ENCODE peak calls at places on chromosomes 16 and 17, in four cellular contexts. One of them, this sample, is unnamed. For H3K27me3, the result is how much of the 10 kb centered on the place peaks cover.

GRCh38 chr16:84735846-84736586 is 36.2 kb downstream of the USP10 start:
- DNase-seq in suprapubic skin: no peak
- DNase-seq in PC-9: peak
- DNase-seq in uterus: no peak
- DNase-seq in this sample: no peak

GRCh38 chr17:1146551-1147265 is 33.1 kb downstream of the ABR start:
- DNase-seq in suprapubic skin: no peak
- DNase-seq in PC-9: no peak
- DNase-seq in uterus: no peak
- DNase-seq in this sample: no peak

GRCh38 chr16:29972500-29972899 is 1.2 kb upstream of the TAOK2 start:
- DNase-seq in suprapubic skin: no peak
- DNase-seq in PC-9: no peak
- DNase-seq in uterus: no peak
- DNase-seq in this sample: no peak

GRCh38 chr17:8846768-8847211 is 20.7 kb downstream of the PIK3R6 start:
- DNase-seq in suprapubic skin: no peak
- DNase-seq in PC-9: no peak
- DNase-seq in uterus: no peak
- DNase-seq in this sample: peak

GRCh38 chr16:19513377-19514053 is 8.4 kb downstream of the GDE1 start:
- DNase-seq in suprapubic skin: no peak
- DNase-seq in PC-9: peak
- DNase-seq in uterus: no peak
- DNase-seq in this sample: no peak

GRCh38 chr17:16214190-16215001 is 938 bp downstream of the NCOR1 start:
- DNase-seq in suprapubic skin: no peak
- DNase-seq in PC-9: no peak
- DNase-seq in uterus: no peak
- DNase-seq in this sample: no peak

GRCh38 chr17:19460695-19461094 is 49.7 kb downstream of the RNF112 start:
- DNase-seq in suprapubic skin: no peak
- DNase-seq in PC-9: no peak
- DNase-seq in uterus: peak
- DNase-seq in this sample: no peak

GRCh38 chr17:67680445-67681224 is 37.1 kb upstream of the NOL11 start:
- DNase-seq in suprapubic skin: no peak
- DNase-seq in PC-9: no peak
- DNase-seq in uterus: no peak
- DNase-seq in this sample: no peak

GRCh38 chr17:33284022-33284421 is 9.1 kb downstream of the ASIC2 start:
- DNase-seq in suprapubic skin: no peak
- DNase-seq in PC-9: peak
- DNase-seq in uterus: peak
- DNase-seq in this sample: no peak

GRCh38 chr16:50279142-50279865 is 13.0 kb downstream of the ADCY7 start:
- DNase-seq in suprapubic skin: peak
- DNase-seq in PC-9: no peak
- DNase-seq in uterus: no peak
- DNase-seq in this sample: no peak

GRCh38 chr16:68257251-68257905 is 6.9 kb upstream of the SLC7A6 start:
- DNase-seq in suprapubic skin: no peak
- DNase-seq in PC-9: peak
- DNase-seq in uterus: no peak
- DNase-seq in this sample: peak

GRCh38 chr17:55607736-55608341 is 96.6 kb upstream of the SMIM36 start:
- DNase-seq in suprapubic skin: peak
- DNase-seq in PC-9: peak
- DNase-seq in uterus: peak
- DNase-seq in this sample: no peak

GRCh38 chr16:48558269-48558915 is 51.6 kb downstream of the N4BP1 start:
- DNase-seq in suprapubic skin: no peak
- DNase-seq in PC-9: no peak
- DNase-seq in uterus: no peak
- DNase-seq in this sample: no peak

GRCh38 chr17:83173180-83173996 is 94.0 kb downstream of the METRNL start:
- DNase-seq in suprapubic skin: no peak
- DNase-seq in PC-9: no peak
- DNase-seq in uterus: no peak
- DNase-seq in this sample: no peak

GRCh38 chr17:82231562-82232321 is 2.9 kb downstream of the SLC16A3 start:
- DNase-seq in suprapubic skin: peak
- DNase-seq in PC-9: peak
- DNase-seq in uterus: peak
- DNase-seq in this sample: peak

GRCh38 chr16:88763502-88764053 is 21.4 kb downstream of the PIEZO1 start:
- DNase-seq in suprapubic skin: no peak
- DNase-seq in PC-9: peak
- DNase-seq in uterus: no peak
- DNase-seq in this sample: peak

GRCh38 chr16:15714393-15715172 is 64.5 kb downstream of the NDE1 start:
- DNase-seq in suprapubic skin: no peak
- DNase-seq in PC-9: no peak
- DNase-seq in uterus: no peak
- DNase-seq in this sample: no peak

GRCh38 chr17:82702161-82702932 is 3.8 kb upstream of the RAB40B start:
- DNase-seq in suprapubic skin: peak
- DNase-seq in PC-9: no peak
- DNase-seq in uterus: no peak
- DNase-seq in this sample: no peak

GRCh38 chr16:53053967-53054669 is 673 bp upstream of the CHD9 start:
- DNase-seq in suprapubic skin: no peak
- DNase-seq in PC-9: no peak
- DNase-seq in uterus: peak
- DNase-seq in this sample: peak

GRCh38 chr17:51610834-51611233 is 350.5 kb downstream of the UTP18 start:
- DNase-seq in suprapubic skin: no peak
- DNase-seq in PC-9: no peak
- DNase-seq in uterus: no peak
- DNase-seq in this sample: no peak

GRCh38 chr16:51982715-51983680 is 563.9 kb downstream of the TOX3 start:
- DNase-seq in suprapubic skin: no peak
- DNase-seq in PC-9: no peak
- DNase-seq in uterus: peak
- DNase-seq in this sample: peak

GRCh38 chr16:52863000-52863399 is 189.7 kb downstream of the CHD9NB start:
- DNase-seq in suprapubic skin: no peak
- DNase-seq in PC-9: no peak
- DNase-seq in uterus: no peak
- DNase-seq in this sample: no peak

GRCh38 chr17:6666077-6666521 is 14.5 kb downstream of the C17orf100 start:
- DNase-seq in suprapubic skin: peak
- DNase-seq in PC-9: peak
- DNase-seq in uterus: peak
- DNase-seq in this sample: peak

GRCh38 chr17:6648181-6648580 is 3.2 kb downstream of the MED31 start:
- DNase-seq in suprapubic skin: no peak
- DNase-seq in PC-9: no peak
- DNase-seq in uterus: no peak
- DNase-seq in this sample: no peak

GRCh38 chr16:8645831-8646230 is 24.3 kb downstream of the METTL22 start:
- DNase-seq in suprapubic skin: no peak
- DNase-seq in PC-9: no peak
- DNase-seq in uterus: no peak
- DNase-seq in this sample: no peak

GRCh38 chr16:88726981-88727380 is 20.7 kb downstream of the CTU2 start:
- DNase-seq in suprapubic skin: no peak
- DNase-seq in PC-9: no peak
- DNase-seq in uterus: no peak
- DNase-seq in this sample: no peak

DNA sequence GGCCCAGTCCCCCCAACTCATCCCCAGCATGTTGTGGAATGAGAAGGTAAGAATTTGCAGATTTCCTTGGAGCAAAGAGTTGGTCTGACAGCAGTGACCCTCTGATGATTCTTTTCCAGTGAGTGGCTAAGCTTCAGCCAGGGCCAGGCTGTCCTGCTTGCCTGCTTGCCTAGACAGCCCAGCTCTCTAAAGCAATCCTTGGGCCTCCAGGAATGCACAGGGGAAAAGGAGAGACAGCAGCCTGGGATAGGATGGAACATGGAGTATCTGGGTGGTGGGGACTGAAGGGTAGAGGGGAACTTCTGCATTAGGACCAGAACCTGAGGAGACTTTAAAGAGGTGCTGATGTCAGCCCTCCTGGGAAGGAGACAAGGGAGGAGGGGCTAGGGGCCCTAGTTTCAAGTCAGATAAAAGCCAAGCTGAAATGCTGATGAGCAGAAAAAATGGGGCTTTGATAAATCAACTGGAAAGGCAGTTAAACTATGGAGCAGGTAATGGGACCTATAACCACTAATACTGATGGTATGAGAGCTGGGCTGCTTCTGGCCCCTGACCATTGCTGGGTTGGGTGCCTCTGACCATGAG is 1.8 kb downstream of the HOXB7 start:
- DNase-seq in suprapubic skin: no peak
- DNase-seq in PC-9: no peak
- DNase-seq in uterus: no peak
- DNase-seq in this sample: no peak
- H3K27me3 ChIP-seq in suprapubic skin: under half
- H3K27me3 ChIP-seq in PC-9: under half
- H3K27me3 ChIP-seq in uterus: under half
- H3K27me3 ChIP-seq in this sample: under half

GRCh38 chr16:824194-824593 is 23.7 kb upstream of the GNG13 start:
- DNase-seq in suprapubic skin: no peak
- DNase-seq in PC-9: no peak
- DNase-seq in uterus: no peak
- DNase-seq in this sample: no peak

GRCh38 chr16:827513-827912 is 27.0 kb upstream of the GNG13 start:
- DNase-seq in suprapubic skin: no peak
- DNase-seq in PC-9: no peak
- DNase-seq in uterus: no peak
- DNase-seq in this sample: no peak

GRCh38 chr16:822909-823297 is 22.4 kb upstream of the GNG13 start:
- DNase-seq in suprapubic skin: no peak
- DNase-seq in PC-9: no peak
- DNase-seq in uterus: no peak
- DNase-seq in this sample: no peak

GRCh38 chr16:824601-825000 is 24.1 kb upstream of the GNG13 start:
- DNase-seq in suprapubic skin: no peak
- DNase-seq in PC-9: no peak
- DNase-seq in uterus: no peak
- DNase-seq in this sample: no peak

GRCh38 chr16:825298-826061 is 24.9 kb upstream of the GNG13 start:
- DNase-seq in suprapubic skin: no peak
- DNase-seq in PC-9: no peak
- DNase-seq in uterus: no peak
- DNase-seq in this sample: no peak
- H3K27me3 ChIP-seq in suprapubic skin: under half
- H3K27me3 ChIP-seq in PC-9: half or more
- H3K27me3 ChIP-seq in uterus: under half
- H3K27me3 ChIP-seq in this sample: under half

GRCh38 chr17:80295559-80295958 is 34.9 kb downstream of the RNF213 start:
- DNase-seq in suprapubic skin: no peak
- DNase-seq in PC-9: no peak
- DNase-seq in uterus: no peak
- DNase-seq in this sample: no peak

GRCh38 chr17:80296221-80296620 is 35.6 kb downstream of the RNF213 start:
- DNase-seq in suprapubic skin: no peak
- DNase-seq in PC-9: no peak
- DNase-seq in uterus: no peak
- DNase-seq in this sample: no peak

GRCh38 chr17:80294653-80295052 is 34.0 kb downstream of the RNF213 start:
- DNase-seq in suprapubic skin: no peak
- DNase-seq in PC-9: no peak
- DNase-seq in uterus: no peak
- DNase-seq in this sample: no peak

GRCh38 chr17:80295146-80295545 is 34.5 kb downstream of the RNF213 start:
- DNase-seq in suprapubic skin: no peak
- DNase-seq in PC-9: no peak
- DNase-seq in uterus: no peak
- DNase-seq in this sample: no peak

DNA sequence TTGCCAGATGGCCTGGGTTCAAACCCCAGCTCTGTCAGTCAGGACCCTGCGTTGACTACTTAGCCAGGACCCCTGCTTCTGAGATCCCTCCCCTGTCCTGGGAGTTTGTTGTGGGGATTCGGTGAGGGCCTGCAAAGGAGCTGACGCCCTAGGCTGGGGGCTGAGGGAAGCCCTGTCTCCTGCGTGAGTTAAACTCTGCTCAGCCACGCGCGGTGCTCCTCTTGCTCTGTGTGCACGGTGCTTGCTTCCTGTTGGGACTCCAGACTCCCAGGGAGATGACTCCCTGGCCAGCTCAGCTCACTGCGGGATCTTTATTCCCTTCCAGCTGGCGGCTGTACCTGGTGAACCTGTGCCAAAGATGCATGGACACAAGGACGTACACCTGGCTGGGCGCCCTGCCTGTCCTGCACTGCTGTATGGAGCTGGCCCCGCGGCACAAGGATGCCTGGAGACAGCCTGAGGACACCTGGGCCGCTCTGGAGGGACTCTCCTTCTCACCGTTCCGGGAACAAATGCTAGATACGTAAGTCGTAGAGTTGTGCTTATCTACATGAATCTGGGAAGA is 37.4 kb downstream of the RNF213 start:
- DNase-seq in suprapubic skin: no peak
- DNase-seq in PC-9: no peak
- DNase-seq in uterus: no peak
- DNase-seq in this sample: no peak
- H3K27me3 ChIP-seq in suprapubic skin: under half
- H3K27me3 ChIP-seq in PC-9: under half
- H3K27me3 ChIP-seq in uterus: under half
- H3K27me3 ChIP-seq in this sample: under half

GRCh38 chr17:79830303-79830702 is 8.9 kb downstream of the CBX4 start:
- DNase-seq in suprapubic skin: no peak
- DNase-seq in PC-9: no peak
- DNase-seq in uterus: no peak
- DNase-seq in this sample: no peak

GRCh38 chr17:79831367-79832210 is 7.7 kb downstream of the CBX4 start:
- DNase-seq in suprapubic skin: no peak
- DNase-seq in PC-9: no peak
- DNase-seq in uterus: no peak
- DNase-seq in this sample: no peak

GRCh38 chr17:79829457-79829856 is 9.8 kb downstream of the CBX4 start:
- DNase-seq in suprapubic skin: no peak
- DNase-seq in PC-9: no peak
- DNase-seq in uterus: no peak
- DNase-seq in this sample: no peak

GRCh38 chr17:79832211-79833109 is 6.8 kb downstream of the CBX4 start:
- DNase-seq in suprapubic skin: no peak
- DNase-seq in PC-9: peak
- DNase-seq in uterus: no peak
- DNase-seq in this sample: peak

DNA sequence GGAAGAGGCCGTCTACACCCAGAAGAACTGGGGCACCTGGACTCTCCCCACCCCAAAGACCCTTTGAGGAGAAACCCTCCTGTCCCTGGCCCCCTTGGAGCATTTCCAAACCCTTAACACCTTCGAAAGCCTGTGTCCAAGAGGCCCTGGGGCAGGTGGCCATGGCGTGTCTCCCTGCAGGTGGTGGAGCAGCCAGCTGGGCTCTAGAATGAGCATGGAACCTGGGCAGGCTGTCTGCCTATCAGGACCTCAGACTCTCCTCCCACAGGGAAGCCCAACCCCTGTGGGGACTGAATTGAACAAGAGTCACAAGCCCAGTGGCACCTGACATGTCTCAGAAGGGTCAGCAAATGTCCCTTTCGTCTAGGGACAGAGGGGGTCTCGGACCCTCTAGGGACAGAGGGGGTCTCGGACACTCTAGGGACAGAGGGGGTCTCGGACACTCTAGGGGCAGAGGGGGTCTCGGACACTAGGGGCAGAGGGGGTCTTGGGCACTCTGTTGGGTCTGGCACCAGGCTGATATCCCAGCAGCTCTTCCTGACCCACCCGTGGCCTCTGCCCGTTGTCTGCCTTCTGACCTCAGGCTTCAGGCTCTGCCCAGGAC is 8.4 kb downstream of the CBX4 start:
- DNase-seq in suprapubic skin: no peak
- DNase-seq in PC-9: no peak
- DNase-seq in uterus: no peak
- DNase-seq in this sample: no peak
- H3K27me3 ChIP-seq in suprapubic skin: under half
- H3K27me3 ChIP-seq in PC-9: under half
- H3K27me3 ChIP-seq in uterus: under half
- H3K27me3 ChIP-seq in this sample: under half

This sample was measured in Caco-2.